ENCODE peak calls at places on chromosome 6, in five cellular contexts. One of them, this sample, is unnamed.

GRCh38 chr6:36615018-36615761 is 21.0 kb downstream of the SRSF3 start:
- DNase-seq in lower leg skin: no peak
- DNase-seq in HAP-1: peak
- DNase-seq in sciatic nerve: peak
- DNase-seq in HTR-8/SVneo: no peak
- DNase-seq in this sample: no peak

GRCh38 chr6:16669227-16669626 is 92.0 kb downstream of the ATXN1 start:
- DNase-seq in sciatic nerve: no peak
- DNase-seq in HAP-1: peak
- DNase-seq in lower leg skin: no peak
- DNase-seq in HTR-8/SVneo: no peak
- DNase-seq in this sample: no peak

GRCh38 chr6:20403766-20404640 is 2.3 kb downstream of the E2F3 start:
- DNase-seq in sciatic nerve: no peak
- DNase-seq in HAP-1: peak
- DNase-seq in lower leg skin: peak
- DNase-seq in HTR-8/SVneo: no peak
- DNase-seq in this sample: no peak

GRCh38 chr6:79334674-79335073 is 100.2 kb upstream of the HMGN3 start:
- DNase-seq in sciatic nerve: no peak
- DNase-seq in HAP-1: no peak
- DNase-seq in HTR-8/SVneo: no peak
- DNase-seq in lower leg skin: no peak
- DNase-seq in this sample: no peak

GRCh38 chr6:24460966-24461365 is 28.4 kb downstream of the GPLD1 start:
- DNase-seq in sciatic nerve: no peak
- DNase-seq in HTR-8/SVneo: no peak
- DNase-seq in HAP-1: no peak
- DNase-seq in lower leg skin: no peak
- DNase-seq in this sample: no peak

GRCh38 chr6:163284151-163284550 is 130.4 kb upstream of the QKI start:
- DNase-seq in sciatic nerve: no peak
- DNase-seq in HTR-8/SVneo: no peak
- DNase-seq in lower leg skin: no peak
- DNase-seq in HAP-1: no peak
- DNase-seq in this sample: no peak

GRCh38 chr6:39347906-39348585 is 25.5 kb upstream of the KCNK16 start:
- DNase-seq in HAP-1: peak
- DNase-seq in sciatic nerve: peak
- DNase-seq in HTR-8/SVneo: peak
- DNase-seq in lower leg skin: peak
- DNase-seq in this sample: no peak

GRCh38 chr6:11606287-11606686 is 68.7 kb downstream of the TMEM170B start:
- DNase-seq in HAP-1: no peak
- DNase-seq in lower leg skin: no peak
- DNase-seq in sciatic nerve: no peak
- DNase-seq in HTR-8/SVneo: no peak
- DNase-seq in this sample: no peak

GRCh38 chr6:2468601-2468955 is 223.2 kb upstream of the GMDS start:
- DNase-seq in lower leg skin: no peak
- DNase-seq in HAP-1: no peak
- DNase-seq in HTR-8/SVneo: no peak
- DNase-seq in sciatic nerve: no peak
- DNase-seq in this sample: no peak

GRCh38 chr6:84688187-84688878 is 76.1 kb downstream of the TBX18 start:
- DNase-seq in sciatic nerve: no peak
- DNase-seq in HAP-1: no peak
- DNase-seq in lower leg skin: no peak
- DNase-seq in HTR-8/SVneo: no peak
- DNase-seq in this sample: no peak

GRCh38 chr6:15877245-15877644 is 214.4 kb upstream of the DTNBP1 start:
- DNase-seq in HTR-8/SVneo: no peak
- DNase-seq in HAP-1: no peak
- DNase-seq in lower leg skin: no peak
- DNase-seq in sciatic nerve: no peak
- DNase-seq in this sample: no peak

GRCh38 chr6:127022297-127022696 is 96.2 kb upstream of the RSPO3 start:
- DNase-seq in HAP-1: no peak
- DNase-seq in sciatic nerve: peak
- DNase-seq in lower leg skin: peak
- DNase-seq in HTR-8/SVneo: no peak
- DNase-seq in this sample: no peak

GRCh38 chr6:36625161-36625919 is 31.2 kb downstream of the SRSF3 start:
- DNase-seq in HAP-1: no peak
- DNase-seq in HTR-8/SVneo: no peak
- DNase-seq in sciatic nerve: no peak
- DNase-seq in lower leg skin: peak
- DNase-seq in this sample: no peak

GRCh38 chr6:109791301-109791700 is 100.2 kb downstream of the FIG4 start:
- DNase-seq in lower leg skin: no peak
- DNase-seq in sciatic nerve: no peak
- DNase-seq in HTR-8/SVneo: no peak
- DNase-seq in HAP-1: peak
- DNase-seq in this sample: no peak

GRCh38 chr6:135534773-135535380 is 37.3 kb upstream of the AHI1 start:
- DNase-seq in HTR-8/SVneo: no peak
- DNase-seq in lower leg skin: no peak
- DNase-seq in sciatic nerve: no peak
- DNase-seq in HAP-1: no peak
- DNase-seq in this sample: no peak